ENCODE peak calls at places on chromosome 4, in five cellular contexts. One of them, this sample, is unnamed.

GRCh38 chr4:100494166-100494565 is 23.7 kb downstream of the EMCN start:
- DNase-seq in Calu3: no peak
- DNase-seq in foreskin fibroblast: peak
- DNase-seq in heart right ventricle: no peak
- DNase-seq in BJ: peak
- DNase-seq in this sample: no peak

GRCh38 chr4:84965558-84966381 is 720 bp downstream of the WDFY3 start:
- DNase-seq in Calu3: peak
- DNase-seq in foreskin fibroblast: no peak
- DNase-seq in heart right ventricle: peak
- DNase-seq in BJ: no peak
- DNase-seq in this sample: peak

GRCh38 chr4:26936284-26937065 is 75.8 kb downstream of the STIM2 start:
- DNase-seq in Calu3: peak
- DNase-seq in foreskin fibroblast: peak
- DNase-seq in heart right ventricle: no peak
- DNase-seq in BJ: no peak
- DNase-seq in this sample: no peak

GRCh38 chr4:101439926-101440325 is 92.6 kb upstream of the PPP3CA start:
- DNase-seq in Calu3: no peak
- DNase-seq in foreskin fibroblast: peak
- DNase-seq in heart right ventricle: no peak
- DNase-seq in BJ: no peak
- DNase-seq in this sample: no peak

GRCh38 chr4:77072195-77072753 is 3.5 kb downstream of the CCNI start:
- DNase-seq in Calu3: peak
- DNase-seq in foreskin fibroblast: no peak
- DNase-seq in heart right ventricle: no peak
- DNase-seq in BJ: no peak
- DNase-seq in this sample: no peak

GRCh38 chr4:10887600-10887999 is 203.0 kb upstream of the CLNK start:
- DNase-seq in Calu3: no peak
- DNase-seq in foreskin fibroblast: no peak
- DNase-seq in heart right ventricle: no peak
- DNase-seq in BJ: no peak
- DNase-seq in this sample: no peak

GRCh38 chr4:165095291-165095690 is 17.4 kb downstream of the TMEM192 start:
- DNase-seq in Calu3: no peak
- DNase-seq in foreskin fibroblast: no peak
- DNase-seq in heart right ventricle: no peak
- DNase-seq in BJ: no peak
- DNase-seq in this sample: no peak

GRCh38 chr4:145756244-145756643 is 76.3 kb downstream of the C4orf51 start:
- DNase-seq in Calu3: no peak
- DNase-seq in foreskin fibroblast: no peak
- DNase-seq in heart right ventricle: no peak
- DNase-seq in BJ: no peak
- DNase-seq in this sample: no peak

GRCh38 chr4:39565925-39566630 is 38.8 kb upstream of the UGDH start:
- DNase-seq in Calu3: no peak
- DNase-seq in foreskin fibroblast: peak
- DNase-seq in heart right ventricle: no peak
- DNase-seq in BJ: peak
- DNase-seq in this sample: no peak

GRCh38 chr4:186999676-187000075 is 276.0 kb upstream of the FAT1 start:
- DNase-seq in Calu3: no peak
- DNase-seq in foreskin fibroblast: no peak
- DNase-seq in heart right ventricle: no peak
- DNase-seq in BJ: peak
- DNase-seq in this sample: no peak

GRCh38 chr4:168621806-168622589 is 125.1 kb downstream of the PALLD start:
- DNase-seq in Calu3: no peak
- DNase-seq in foreskin fibroblast: peak
- DNase-seq in heart right ventricle: no peak
- DNase-seq in BJ: peak
- DNase-seq in this sample: no peak

GRCh38 chr4:174697164-174697563 is 131.9 kb downstream of the GLRA3 start:
- DNase-seq in Calu3: no peak
- DNase-seq in foreskin fibroblast: no peak
- DNase-seq in heart right ventricle: no peak
- DNase-seq in BJ: peak
- DNase-seq in this sample: no peak

GRCh38 chr4:11724731-11725130 is 296.0 kb upstream of the HS3ST1 start:
- DNase-seq in Calu3: no peak
- DNase-seq in foreskin fibroblast: no peak
- DNase-seq in heart right ventricle: no peak
- DNase-seq in BJ: no peak
- DNase-seq in this sample: no peak

GRCh38 chr4:169270810-169271691 is at the start of gene SH3RF1:
- DNase-seq in Calu3: peak
- DNase-seq in foreskin fibroblast: peak
- DNase-seq in heart right ventricle: peak
- DNase-seq in BJ: no peak
- DNase-seq in this sample: peak

GRCh38 chr4:68905598-68906237 is 45.9 kb downstream of the UGT2A3 start:
- DNase-seq in Calu3: peak
- DNase-seq in foreskin fibroblast: no peak
- DNase-seq in heart right ventricle: no peak
- DNase-seq in BJ: no peak
- DNase-seq in this sample: no peak

GRCh38 chr4:15436515-15436914 is 8.7 kb downstream of the C1QTNF7 start:
- DNase-seq in Calu3: no peak
- DNase-seq in foreskin fibroblast: peak
- DNase-seq in heart right ventricle: no peak
- DNase-seq in BJ: no peak
- DNase-seq in this sample: no peak

GRCh38 chr4:161799687-161800086 is 364.1 kb downstream of the FSTL5 start:
- DNase-seq in Calu3: no peak
- DNase-seq in foreskin fibroblast: peak
- DNase-seq in heart right ventricle: no peak
- DNase-seq in BJ: no peak
- DNase-seq in this sample: no peak

GRCh38 chr4:156633846-156634245 is 337.8 kb downstream of the PDGFC start:
- DNase-seq in Calu3: no peak
- DNase-seq in foreskin fibroblast: no peak
- DNase-seq in heart right ventricle: no peak
- DNase-seq in BJ: no peak
- DNase-seq in this sample: no peak

GRCh38 chr4:154566639-154567204 is 3.9 kb downstream of the FGB start:
- DNase-seq in Calu3: no peak
- DNase-seq in foreskin fibroblast: no peak
- DNase-seq in heart right ventricle: no peak
- DNase-seq in BJ: no peak
- DNase-seq in this sample: no peak

GRCh38 chr4:164529486-164529885 is 224.4 kb upstream of the SMIM31 start:
- DNase-seq in Calu3: no peak
- DNase-seq in foreskin fibroblast: no peak
- DNase-seq in heart right ventricle: no peak
- DNase-seq in BJ: no peak
- DNase-seq in this sample: no peak

GRCh38 chr4:106104276-106104675 is 209.0 kb downstream of the NPNT start:
- DNase-seq in Calu3: no peak
- DNase-seq in foreskin fibroblast: no peak
- DNase-seq in heart right ventricle: no peak
- DNase-seq in BJ: no peak
- DNase-seq in this sample: no peak

GRCh38 chr4:96677499-96677898 is 837.6 kb downstream of the PDHA2 start:
- DNase-seq in Calu3: no peak
- DNase-seq in foreskin fibroblast: no peak
- DNase-seq in heart right ventricle: no peak
- DNase-seq in BJ: no peak
- DNase-seq in this sample: no peak

GRCh38 chr4:98260047-98260578 is 1.1 kb upstream of the RAP1GDS1 start:
- DNase-seq in Calu3: peak
- DNase-seq in foreskin fibroblast: no peak
- DNase-seq in heart right ventricle: no peak
- DNase-seq in BJ: no peak
- DNase-seq in this sample: peak

GRCh38 chr4:8021796-8022195 is 82.1 kb upstream of the AFAP1 start:
- DNase-seq in Calu3: no peak
- DNase-seq in foreskin fibroblast: no peak
- DNase-seq in heart right ventricle: no peak
- DNase-seq in BJ: no peak
- DNase-seq in this sample: no peak

GRCh38 chr4:107147864-107148263 is 111.8 kb upstream of the DKK2 start:
- DNase-seq in Calu3: no peak
- DNase-seq in foreskin fibroblast: no peak
- DNase-seq in heart right ventricle: no peak
- DNase-seq in BJ: no peak
- DNase-seq in this sample: no peak

GRCh38 chr4:142406051-142406549 is 440.0 kb downstream of the INPP4B start:
- DNase-seq in Calu3: peak
- DNase-seq in foreskin fibroblast: no peak
- DNase-seq in heart right ventricle: no peak
- DNase-seq in BJ: no peak
- DNase-seq in this sample: no peak

GRCh38 chr4:7673111-7673510 is 238.4 kb upstream of the PSAPL1 start:
- DNase-seq in Calu3: no peak
- DNase-seq in foreskin fibroblast: peak
- DNase-seq in heart right ventricle: no peak
- DNase-seq in BJ: no peak
- DNase-seq in this sample: no peak

GRCh38 chr4:56465599-56466295 is 1.7 kb upstream of the SRP72 start:
- DNase-seq in Calu3: peak
- DNase-seq in foreskin fibroblast: peak
- DNase-seq in heart right ventricle: no peak
- DNase-seq in BJ: no peak
- DNase-seq in this sample: no peak

GRCh38 chr4:5751073-5751917 is 40.3 kb downstream of the EVC start:
- DNase-seq in Calu3: no peak
- DNase-seq in foreskin fibroblast: peak
- DNase-seq in heart right ventricle: no peak
- DNase-seq in BJ: peak
- DNase-seq in this sample: no peak

GRCh38 chr4:35739305-35739704 is 505.0 kb downstream of the ARAP2 start:
- DNase-seq in Calu3: no peak
- DNase-seq in foreskin fibroblast: no peak
- DNase-seq in heart right ventricle: no peak
- DNase-seq in BJ: no peak
- DNase-seq in this sample: no peak

GRCh38 chr4:57607616-57608150 is 497.5 kb upstream of the IGFBP7 start:
- DNase-seq in Calu3: no peak
- DNase-seq in foreskin fibroblast: no peak
- DNase-seq in heart right ventricle: no peak
- DNase-seq in BJ: no peak
- DNase-seq in this sample: no peak

GRCh38 chr4:13922459-13922858 is 294.9 kb upstream of the BOD1L1 start:
- DNase-seq in Calu3: no peak
- DNase-seq in foreskin fibroblast: no peak
- DNase-seq in heart right ventricle: no peak
- DNase-seq in BJ: no peak
- DNase-seq in this sample: no peak

GRCh38 chr4:175062183-175062592 is 144.0 kb downstream of the ADAM29 start:
- DNase-seq in Calu3: no peak
- DNase-seq in foreskin fibroblast: no peak
- DNase-seq in heart right ventricle: no peak
- DNase-seq in BJ: no peak
- DNase-seq in this sample: no peak

GRCh38 chr4:94548571-94548970 is 96.8 kb downstream of the PDLIM5 start:
- DNase-seq in Calu3: peak
- DNase-seq in foreskin fibroblast: no peak
- DNase-seq in heart right ventricle: peak
- DNase-seq in BJ: no peak
- DNase-seq in this sample: no peak

DNA sequence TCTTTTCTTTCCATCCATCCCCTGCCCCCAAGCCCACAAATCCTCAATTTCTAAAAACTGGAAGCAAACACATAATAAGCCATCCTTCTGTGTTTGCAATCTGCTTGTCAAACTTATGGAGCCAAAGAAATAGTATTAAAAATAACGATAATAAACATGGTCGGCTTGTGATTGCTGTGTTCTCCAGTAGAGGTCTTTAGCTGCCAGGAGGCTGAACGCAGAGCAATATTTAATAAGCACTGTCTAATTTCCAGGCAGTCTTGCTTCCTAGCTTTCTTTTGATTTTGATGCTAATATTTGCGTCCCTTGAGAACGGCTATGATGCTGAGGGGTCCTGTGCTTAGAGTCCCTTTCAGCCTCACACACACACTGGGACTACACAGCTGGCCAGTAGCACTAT is 3.2 kb upstream of the HELT start:
- DNase-seq in Calu3: no peak
- DNase-seq in foreskin fibroblast: no peak
- DNase-seq in heart right ventricle: no peak
- DNase-seq in BJ: no peak
- DNase-seq in this sample: no peak
- TF ChIP-seq CTCF in Calu3: no peak
- TF ChIP-seq CTCF in foreskin fibroblast: no peak
- TF ChIP-seq CTCF in heart right ventricle: no peak
- TF ChIP-seq CTCF in BJ: no peak
- TF ChIP-seq CTCF in this sample: no peak

DNA sequence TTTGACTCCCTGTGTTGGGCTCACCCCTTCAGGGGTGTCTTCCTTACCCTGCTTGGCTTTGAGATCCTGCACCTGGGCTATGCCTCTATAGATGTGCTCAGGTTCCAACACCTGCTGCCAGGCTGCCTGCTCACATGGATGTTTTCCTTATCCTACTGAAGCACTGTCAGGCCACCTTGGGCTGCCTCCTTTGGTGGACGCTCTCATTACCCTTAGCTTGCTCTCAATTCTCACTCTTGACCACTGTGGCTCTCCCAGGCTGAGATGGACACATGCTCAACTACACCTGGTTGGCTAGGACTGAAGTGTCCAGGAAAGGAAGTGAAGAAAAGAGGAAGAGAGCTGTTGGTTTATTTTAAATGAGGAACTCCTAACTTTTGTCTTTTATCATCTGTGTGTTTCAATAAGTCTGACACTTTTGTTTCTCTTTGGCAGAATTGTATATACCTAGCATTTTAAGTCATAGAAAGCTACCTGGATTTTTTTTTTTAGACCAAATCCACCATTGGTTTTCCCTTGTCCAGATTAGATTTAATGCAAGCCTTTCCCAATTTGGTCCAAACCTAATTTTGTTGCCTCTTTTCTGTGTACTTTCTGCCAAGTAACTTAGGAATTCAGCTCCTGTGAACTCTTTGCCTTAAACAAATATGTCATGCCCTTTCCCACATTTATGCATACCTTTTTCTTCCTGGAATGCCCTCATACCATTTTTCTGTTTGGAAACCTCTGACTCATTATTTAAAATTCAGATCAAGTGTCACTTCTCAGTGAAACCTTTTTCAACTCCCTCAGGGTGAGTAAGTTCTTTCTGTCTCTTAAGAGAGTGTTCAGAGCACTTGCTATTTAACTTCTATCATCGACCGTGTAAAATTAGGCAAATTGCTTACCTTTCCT is 175.9 kb downstream of the GC start:
- DNase-seq in Calu3: no peak
- DNase-seq in foreskin fibroblast: no peak
- DNase-seq in heart right ventricle: no peak
- DNase-seq in BJ: peak
- DNase-seq in this sample: no peak
- TF ChIP-seq CTCF in Calu3: no peak
- TF ChIP-seq CTCF in foreskin fibroblast: no peak
- TF ChIP-seq CTCF in heart right ventricle: no peak
- TF ChIP-seq CTCF in BJ: no peak
- TF ChIP-seq CTCF in this sample: no peak

GRCh38 chr4:28225689-28226353 is 1365.2 kb downstream of the STIM2 start:
- DNase-seq in Calu3: no peak
- DNase-seq in foreskin fibroblast: no peak
- DNase-seq in heart right ventricle: no peak
- DNase-seq in BJ: no peak
- DNase-seq in this sample: no peak
- TF ChIP-seq CTCF in Calu3: no peak
- TF ChIP-seq CTCF in foreskin fibroblast: peak
- TF ChIP-seq CTCF in heart right ventricle: no peak
- TF ChIP-seq CTCF in BJ: no peak
- TF ChIP-seq CTCF in this sample: no peak

GRCh38 chr4:25863347-25863784 is 578 bp upstream of the SEL1L3 start:
- DNase-seq in Calu3: peak
- DNase-seq in foreskin fibroblast: no peak
- DNase-seq in heart right ventricle: no peak
- DNase-seq in BJ: no peak
- DNase-seq in this sample: no peak
- TF ChIP-seq CTCF in Calu3: no peak
- TF ChIP-seq CTCF in foreskin fibroblast: peak
- TF ChIP-seq CTCF in heart right ventricle: peak
- TF ChIP-seq CTCF in BJ: peak
- TF ChIP-seq CTCF in this sample: no peak

This sample was measured in suprapubic skin.